ENCODE peak calls at places on chromosomes 12 and 14, in five cellular contexts. B, G, K, D and C are unnamed samples.

GRCh38 chr14:104389326-104390220 is 190.0 kb upstream of the C14orf180 start:
- DNase-seq in B (no peak), G (no peak), K (no peak), D (no peak), C (no peak)

GRCh38 chr14:34593740-34594375 is 36.1 kb downstream of the SNX6 start:
- DNase-seq in B (no peak), G (no peak), K (no peak), D (no peak), C (peak; percentile 70)

GRCh38 chr12:79988368-79988767 is 53.5 kb upstream of the PPP1R12A start:
- DNase-seq in B (no peak), G (no peak), K (no peak), D (peak; percentile 53), C (no peak)

GRCh38 chr12:122847516-122847836 is 12.2 kb downstream of the HIP1R start:
- DNase-seq in B (no peak), G (no peak), K (no peak), D (no peak), C (no peak)

GRCh38 chr12:93060071-93060665 is 131.1 kb upstream of the EEA1 start:
- DNase-seq in B (no peak), G (no peak), K (no peak), D (no peak), C (no peak)

GRCh38 chr12:76608070-76608469 is 48.5 kb upstream of the OSBPL8 start:
- DNase-seq in B (no peak), G (no peak), K (no peak), D (no peak), C (no peak)

GRCh38 chr14:76715102-76715926 is 46.0 kb upstream of the VASH1 start:
- DNase-seq in B (peak; percentile 52), G (peak; percentile 23), K (no peak), D (no peak), C (no peak)

GRCh38 chr14:93975791-93976476 is 436 bp downstream of the ASB2 start:
- DNase-seq in B (no peak), G (no peak), K (no peak), D (no peak), C (no peak)

GRCh38 chr14:33369972-33370371 is 431.3 kb downstream of the NPAS3 start:
- DNase-seq in B (no peak), G (no peak), K (no peak), D (no peak), C (no peak)

GRCh38 chr12:779745-780734 is 27.7 kb downstream of the WNK1 start:
- DNase-seq in B (no peak), G (no peak), K (no peak), D (peak; percentile 42), C (no peak)

GRCh38 chr14:90490727-90491050 is 93.9 kb downstream of the CALM1 start:
- DNase-seq in B (no peak), G (no peak), K (no peak), D (no peak), C (no peak)
- H3K4me3 ChIP-seq in B (no peak overlapping the region), G (no peak overlapping the region), K (no peak overlapping the region), D (no peak overlapping the region), C (no peak overlapping the region)

DNA sequence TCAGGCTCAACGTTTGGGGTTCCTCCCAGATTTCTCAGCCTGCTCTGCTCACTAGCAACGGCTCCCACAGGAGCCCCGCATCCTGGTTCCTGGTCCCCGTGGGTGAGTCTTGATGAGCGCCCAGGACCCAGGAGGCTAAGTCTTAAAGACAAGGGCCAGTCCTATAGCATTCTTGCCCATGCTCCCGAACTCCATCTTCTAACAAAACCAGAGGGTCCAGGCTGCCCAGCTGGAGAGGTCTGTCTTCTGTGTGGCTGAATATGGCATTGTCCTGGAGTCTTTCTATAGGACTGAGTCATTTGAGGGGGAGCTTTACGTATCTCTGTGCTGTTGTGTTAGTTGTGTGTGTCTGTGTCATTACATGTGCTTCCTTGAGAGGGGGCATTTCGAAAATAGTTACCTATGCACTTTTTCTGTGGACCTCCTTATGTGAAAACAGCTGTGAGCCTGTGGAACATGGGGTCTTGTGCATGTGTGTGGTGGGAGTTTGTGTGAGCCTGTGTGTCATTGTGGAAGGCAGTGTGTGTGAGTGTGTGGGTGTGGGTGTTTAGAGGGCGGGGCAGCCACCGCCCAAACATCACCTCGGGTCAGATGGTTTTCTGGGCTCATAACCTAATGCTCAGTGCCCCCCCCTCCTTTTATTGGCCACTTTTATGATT is 9.1 kb upstream of the TBX5 start:
- DNase-seq in B (no peak), G (no peak), K (no peak), D (no peak), C (no peak)
- H3K27ac ChIP-seq in B (no peak overlapping the region), G (no peak overlapping the region), K (no peak overlapping the region), D (no peak overlapping the region), C (no peak overlapping the region)

DNA sequence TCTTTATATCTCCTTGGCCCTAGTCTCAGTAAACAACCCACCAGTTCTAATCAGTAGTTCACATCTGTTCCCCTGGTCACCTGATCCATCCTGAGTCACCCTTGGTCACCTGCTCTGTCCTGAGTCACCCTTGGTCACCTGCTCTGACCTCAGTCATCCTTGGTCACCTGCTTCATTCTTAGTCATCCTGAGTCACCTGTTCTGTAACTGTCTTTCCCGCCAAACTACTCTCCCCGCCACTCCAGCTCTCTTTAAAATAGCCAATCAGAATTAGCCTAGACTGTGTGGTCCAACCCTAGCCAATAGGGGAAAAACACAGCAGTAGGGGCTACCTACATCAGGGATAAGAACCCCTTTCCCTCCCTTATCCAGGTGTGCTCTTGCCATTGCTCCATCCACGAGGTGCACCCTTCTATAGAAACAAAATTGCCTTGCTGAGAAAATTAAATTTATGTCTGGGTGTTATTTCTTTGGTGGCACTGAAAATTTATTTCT is 245.4 kb upstream of the DIO3 start:
- DNase-seq in B (no peak), G (no peak), K (no peak), D (peak; percentile 70), C (no peak)
- H3K27me3 ChIP-seq in B (no peaks in the 10 kb centered on the region), G (no peaks in the 10 kb centered on the region), K (no peaks in the 10 kb centered on the region), D (no peaks in the 10 kb centered on the region), C (no peaks in the 10 kb centered on the region)

GRCh38 chr12:28933864-28934527 is 215.1 kb upstream of the FAR2 start:
- DNase-seq in B (no peak), G (no peak), K (no peak), D (no peak), C (no peak)
- H3K4me3 ChIP-seq in B (no peak overlapping the region), G (no peak overlapping the region), K (no peak overlapping the region), D (no peak overlapping the region), C (no peak overlapping the region)